ENCODE peak calls at places on chromosomes 11 and 22, in eight cellular contexts. S, L, A, Q, I, Z, P and N are unnamed samples.

GRCh38 chr11:1746516-1746931 is 3.9 kb downstream of the IFITM10 start:
- DNase-seq in Q (no peak), Z (no peak), S (no peak), I (no peak), L (no peak), A (no peak), P (no peak), N (peak)

GRCh38 chr11:120523196-120523595 is 11.6 kb downstream of the GRIK4 start:
- DNase-seq in Z (no peak), I (no peak), A (no peak), L (no peak), S (no peak), Q (no peak), P (no peak), N (peak)

GRCh38 chr11:1449516-1450270 is 36.9 kb downstream of the MOB2 start:
- DNase-seq in L (no peak), A (no peak), Q (no peak), P (no peak), S (no peak), I (no peak), Z (no peak), N (no peak)

GRCh38 chr22:27801616-27802388 is at the start of gene MN1:
- DNase-seq in Q (no peak), P (peak), Z (peak), A (no peak), L (peak), S (no peak), I (no peak), N (no peak)

GRCh38 chr11:122333476-122333875 is 217.5 kb upstream of the BLID start:
- DNase-seq in P (no peak), L (no peak), S (no peak), Z (no peak), I (no peak), A (no peak), Q (no peak), N (no peak)

GRCh38 chr11:129614256-129614944 is 201.2 kb upstream of the TMEM45B start:
- DNase-seq in L (no peak), S (no peak), Q (no peak), I (no peak), A (no peak), Z (no peak), P (no peak), N (no peak)

GRCh38 chr11:62880231-62880802 is 379 bp upstream of the SLC3A2 start:
- DNase-seq in P (peak), I (peak), L (peak), A (peak), Z (peak), Q (peak), S (peak), N (no peak)

GRCh38 chr22:46519377-46519776 is 18.0 kb downstream of the CELSR1 start:
- DNase-seq in I (no peak), Q (peak), S (no peak), A (no peak), Z (no peak), P (no peak), L (no peak), N (no peak)

GRCh38 chr11:35288817-35289541 is 130.4 kb downstream of the SLC1A2 start:
- DNase-seq in I (no peak), Z (peak), Q (no peak), S (no peak), L (no peak), P (no peak), A (no peak), N (no peak)

GRCh38 chr22:20404881-20405280 is 10.9 kb downstream of the ZNF74 start:
- DNase-seq in S (no peak), Z (no peak), P (no peak), L (no peak), I (no peak), Q (no peak), A (no peak), N (no peak)

GRCh38 chr11:113382121-113382520 is 5.5 kb upstream of the ANKK1 start:
- DNase-seq in P (no peak), S (no peak), Z (no peak), A (no peak), L (no peak), I (no peak), Q (no peak), N (no peak)

GRCh38 chr11:126339866-126340434 is 15.5 kb upstream of the ST3GAL4 start:
- DNase-seq in Q (peak), A (no peak), I (no peak), P (peak), S (peak), Z (peak), L (no peak), N (no peak)

GRCh38 chr11:75249704-75250103 is 9.1 kb downstream of the TPBGL start:
- DNase-seq in S (no peak), I (no peak), Q (peak), A (no peak), Z (no peak), L (no peak), P (no peak), N (no peak)

GRCh38 chr22:45866398-45867117 is 110.4 kb downstream of the WNT7B start:
- DNase-seq in P (no peak), Z (no peak), L (no peak), A (no peak), S (peak), Q (no peak), I (no peak), N (no peak)

GRCh38 chr11:134223066-134223465 is 701 bp downstream of the NCAPD3 start:
- DNase-seq in P (peak), Q (no peak), Z (no peak), S (no peak), L (peak), A (no peak), I (peak), N (no peak)

GRCh38 chr11:7251836-7252682 is at the start of gene SYT9:
- DNase-seq in Z (no peak), I (no peak), P (peak), A (peak), Q (peak), S (peak), L (peak), N (peak)

GRCh38 chr11:65551572-65552398 is 6.4 kb downstream of the LTBP3 start:
- DNase-seq in P (peak), L (peak), Z (peak), Q (peak), S (no peak), A (peak), I (peak), N (no peak)

GRCh38 chr11:24496728-24497396 is at the start of gene LUZP2:
- DNase-seq in L (peak), Q (peak), P (no peak), A (no peak), S (no peak), I (no peak), Z (peak), N (no peak)

GRCh38 chr11:74685338-74685737 is 45.9 kb downstream of the CHRDL2 start:
- DNase-seq in Z (no peak), S (no peak), A (no peak), I (no peak), Q (no peak), P (no peak), L (no peak), N (no peak)

GRCh38 chr22:50201191-50202129 is 649 bp downstream of the SELENOO start:
- DNase-seq in L (no peak), I (peak), S (no peak), Z (no peak), Q (no peak), A (peak), P (no peak), N (no peak)

DNA sequence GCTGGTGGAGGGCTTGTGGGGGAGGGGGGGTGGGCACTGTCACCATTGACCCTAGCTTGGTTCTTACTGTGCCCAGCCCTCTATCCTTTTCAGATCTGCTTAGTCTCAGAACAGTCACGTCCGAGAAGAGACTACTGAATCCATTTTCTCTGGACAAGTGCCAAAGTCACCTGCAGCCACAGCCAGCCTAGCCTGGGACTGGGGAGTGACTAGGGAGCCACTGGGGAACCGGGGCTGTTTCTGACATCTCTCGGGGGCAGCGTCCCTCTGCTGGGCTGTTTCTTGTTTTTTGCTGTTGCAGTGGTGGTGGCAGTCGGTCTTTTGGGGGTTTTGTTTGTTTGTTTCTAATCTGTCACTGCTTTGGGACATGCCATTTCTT is 8.7 kb downstream of the SLC37A2 start:
- DNase-seq in A (peak), L (no peak), S (no peak), P (no peak), Z (no peak), Q (no peak), I (no peak), N (no peak)
- TF ChIP-seq CTCF in A (no peak), L (no peak), S (no peak), P (no peak), Z (no peak), Q (no peak), I (no peak), N (no peak)

GRCh38 chr22:30400159-30400558 is 3.3 kb downstream of the SEC14L2 start:
- DNase-seq in L (no peak), S (no peak), P (no peak), Z (no peak), Q (no peak), I (no peak), A (no peak), N (no peak)

GRCh38 chr22:30396871-30397655 is at the start of gene SEC14L2:
- DNase-seq in Q (peak), S (peak), I (no peak), L (peak), A (no peak), P (peak), Z (peak), N (peak)

GRCh38 chr22:30397656-30398635 is 1.1 kb downstream of the SEC14L2 start:
- DNase-seq in I (no peak), Q (no peak), A (no peak), Z (no peak), L (peak), S (no peak), P (no peak), N (no peak)

GRCh38 chr22:30399718-30400117 is 2.9 kb downstream of the SEC14L2 start:
- DNase-seq in A (no peak), L (no peak), Q (no peak), P (no peak), S (no peak), Z (no peak), I (no peak), N (no peak)

DNA sequence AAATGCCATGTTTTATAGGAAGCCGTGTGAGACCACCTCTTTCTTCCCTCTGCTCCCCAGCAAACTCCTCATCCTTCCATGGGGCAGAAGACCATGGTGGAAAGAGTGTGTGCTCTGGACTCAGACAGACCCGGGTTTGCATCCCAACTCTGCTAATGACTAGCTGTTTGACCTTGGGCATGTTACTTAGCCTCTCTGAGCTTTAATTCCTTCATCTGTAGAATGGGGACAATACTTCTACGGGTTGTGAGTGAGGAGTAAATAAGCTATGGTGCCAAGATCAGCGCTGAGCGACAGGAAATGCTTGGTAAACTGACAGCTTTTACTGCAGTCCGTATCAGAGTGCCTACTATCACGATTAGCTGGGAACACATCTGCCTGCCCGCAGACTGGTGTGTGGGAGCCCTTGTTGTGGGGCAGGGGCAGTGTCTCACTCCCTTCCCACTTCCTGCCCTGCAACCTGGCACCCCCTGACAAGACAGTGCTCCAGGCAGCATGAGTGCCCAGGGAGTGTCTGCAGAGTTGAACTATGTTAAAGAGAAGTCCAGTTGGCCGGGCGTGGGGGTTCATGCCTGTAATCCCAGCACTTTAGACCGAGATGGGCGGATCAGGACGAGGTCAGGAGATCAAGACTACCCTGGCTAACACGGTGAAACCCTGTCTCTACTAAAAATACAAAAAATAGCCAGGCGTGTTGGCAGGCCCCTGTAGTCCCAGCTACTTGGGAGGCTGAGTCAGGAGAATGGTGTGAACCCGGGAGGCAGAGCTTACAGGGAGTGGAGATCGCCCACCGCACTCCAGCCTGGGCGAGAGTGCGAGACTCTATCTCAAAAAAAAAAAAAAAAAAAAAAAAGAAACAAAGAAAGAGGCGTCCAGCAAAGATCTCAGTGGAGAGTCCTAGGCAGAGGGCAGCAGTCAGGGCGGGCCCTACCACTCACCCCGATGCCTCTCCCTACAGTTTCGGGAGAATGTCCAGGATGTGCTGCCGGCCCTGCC is 2.2 kb downstream of the SEC14L2 start:
- DNase-seq in Z (no peak), P (no peak), S (no peak), A (no peak), I (peak), L (no peak), Q (no peak), N (no peak)
- TF ChIP-seq POLR2A in Z (no peak), P (no peak), S (no peak), A (no peak), I (no peak), L (no peak), Q (no peak), N (no peak)

DNA sequence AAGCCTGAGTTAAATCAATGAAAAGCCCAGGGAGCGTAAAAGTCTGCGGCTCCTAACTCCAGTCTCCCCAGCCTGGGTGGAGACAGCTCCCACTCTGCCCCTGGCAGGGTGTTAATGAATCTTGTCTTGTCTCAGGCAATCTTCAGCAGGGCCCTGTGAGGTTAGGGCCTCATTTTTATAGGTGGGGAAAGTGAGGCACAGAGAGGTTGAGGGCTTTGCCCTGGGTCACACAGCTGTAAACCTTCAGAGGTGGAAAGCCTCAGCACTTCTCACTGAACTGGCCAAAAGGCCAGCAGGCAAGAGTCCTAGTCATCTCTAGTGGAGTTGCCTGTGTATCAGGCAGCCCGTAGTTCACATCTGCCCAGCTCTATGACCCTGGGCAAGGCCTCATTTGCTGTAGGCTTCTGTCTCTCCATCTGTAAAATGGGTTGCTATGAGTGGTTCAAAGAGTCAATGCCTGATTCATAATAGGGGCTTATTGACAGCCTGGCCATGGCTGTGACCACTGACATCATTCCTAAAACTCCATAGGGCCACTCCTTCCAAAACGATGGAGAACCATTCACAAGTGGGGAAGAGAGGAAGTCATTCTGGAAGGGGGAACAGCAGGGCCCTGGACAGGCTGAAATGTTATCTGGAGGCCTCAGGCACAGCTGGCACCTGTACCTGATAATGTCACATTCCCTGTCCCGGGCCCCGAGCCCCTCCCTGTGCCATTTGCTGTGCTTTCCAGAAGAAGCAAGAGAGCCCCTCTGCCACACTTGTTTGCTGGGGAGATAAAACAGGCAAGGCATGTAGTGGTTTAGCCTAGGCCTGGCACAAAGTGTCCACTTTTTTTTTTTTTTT is 6.0 kb downstream of the CBX7 start:
- DNase-seq in I (no peak), P (no peak), S (no peak), Z (no peak), L (no peak), A (no peak), Q (peak), N (no peak)
- H3K4me3 ChIP-seq in I (no peak), P (peak), S (peak), Z (no peak), L (no peak), A (peak), Q (peak), N (no peak)

GRCh38 chr11:28524098-28524497 is 415.9 kb downstream of the METTL15 start:
- DNase-seq in A (no peak), I (no peak), L (no peak), P (no peak), Q (no peak), S (no peak), Z (peak), N (no peak)
- TF ChIP-seq CTCF in A (no peak), I (no peak), L (no peak), P (no peak), Q (no peak), S (no peak), Z (no peak), N (no peak)

DNA sequence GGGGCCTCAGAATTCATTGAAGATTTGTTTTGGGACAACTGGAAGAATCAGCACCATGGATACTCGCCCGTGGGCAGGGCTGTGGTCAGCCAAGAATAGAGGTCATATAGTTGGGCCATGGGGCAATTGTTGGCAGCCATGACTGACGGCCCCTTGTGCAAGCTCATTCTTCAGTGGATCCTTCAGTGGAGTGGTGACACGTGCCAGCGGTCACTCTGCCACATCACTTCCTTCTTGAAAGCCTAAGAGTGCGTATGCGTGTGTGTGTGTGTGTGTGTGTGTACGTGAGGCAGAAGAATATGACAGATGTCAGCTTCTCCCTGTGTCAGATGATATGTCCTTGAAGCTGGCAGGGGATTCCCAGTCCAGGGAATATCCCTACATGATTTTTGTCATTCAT is 1.8 kb upstream of the IL18BP start:
- DNase-seq in L (no peak), A (no peak), Q (peak), Z (no peak), S (no peak), P (no peak), I (peak), N (no peak)
- TF ChIP-seq POLR2A in L (no peak), A (no peak), Q (no peak), Z (no peak), S (no peak), P (no peak), I (no peak), N (no peak)

GRCh38 chr11:48017105-48017874 is 36.9 kb downstream of the PTPRJ start:
- DNase-seq in Q (no peak), P (no peak), A (no peak), Z (no peak), I (no peak), S (no peak), L (no peak), N (no peak)
- H3K4me3 ChIP-seq in Q (no peak), P (no peak), A (no peak), Z (no peak), I (no peak), S (no peak), L (no peak), N (no peak)

GRCh38 chr11:69903206-69903605 is 84.0 kb upstream of the FGF3 start:
- DNase-seq in P (no peak), Z (no peak), S (no peak), L (no peak), I (no peak), Q (no peak), A (no peak), N (no peak)
- TF ChIP-seq CTCF in P (no peak), Z (no peak), S (no peak), L (no peak), I (no peak), Q (no peak), A (no peak), N (no peak)